ENCODE peak calls at places on chromosomes 6 and 20, in four cellular contexts. L is ovary, W is HFF-Myc, H is breast epithelium. M is an unnamed sample.

GRCh38 chr6:163707385-163708355 is 293.2 kb downstream of the QKI start:
- DNase-seq in L (no peak), H (no peak), W (no peak), M (no peak)

GRCh38 chr6:14912226-14912625 is 333.6 kb upstream of the JARID2 start:
- DNase-seq in H (no peak), L (no peak), W (no peak), M (no peak)

GRCh38 chr6:112233864-112234263 is 20.5 kb downstream of the LAMA4 start:
- DNase-seq in W (peak), L (no peak), H (no peak), M (peak)

GRCh38 chr6:138647006-138647405 is 126.6 kb upstream of the CCDC28A start:
- DNase-seq in W (no peak), H (no peak), L (no peak), M (peak)

GRCh38 chr20:2421247-2421646 is 40.5 kb downstream of the TGM6 start:
- DNase-seq in H (no peak), L (no peak), W (no peak), M (peak)

GRCh38 chr6:158850807-158851115 is 31.6 kb upstream of the EZR start:
- DNase-seq in L (no peak), W (no peak), H (no peak), M (no peak)

GRCh38 chr6:119620846-119621570 is 271.4 kb upstream of the MAN1A1 start:
- DNase-seq in L (no peak), H (no peak), W (peak), M (peak)

GRCh38 chr6:124937645-124938044 is 24.6 kb upstream of the RNF217 start:
- DNase-seq in H (no peak), L (no peak), W (no peak), M (no peak)

GRCh38 chr20:34743039-34743438 is 38.9 kb downstream of the TP53INP2 start:
- DNase-seq in W (no peak), H (no peak), L (no peak), M (no peak)

GRCh38 chr20:3813758-3814581 is 6.4 kb upstream of the AP5S1 start:
- DNase-seq in L (no peak), W (no peak), H (no peak), M (no peak)

GRCh38 chr6:153129873-153130514 is 1.1 kb downstream of the RGS17 start:
- DNase-seq in H (no peak), W (no peak), L (no peak), M (peak)

GRCh38 chr6:88561034-88561973 is 395.2 kb upstream of the CNR1 start:
- DNase-seq in H (no peak), W (peak), L (no peak), M (no peak)

GRCh38 chr6:139894271-139894670 is 519.8 kb upstream of the CITED2 start:
- DNase-seq in W (no peak), H (no peak), L (no peak), M (no peak)

GRCh38 chr6:6588064-6588923 is at the start of gene LY86:
- DNase-seq in H (no peak), L (no peak), W (no peak), M (no peak)

GRCh38 chr20:40769677-40770285 is 80.7 kb upstream of the MAFB start:
- DNase-seq in L (no peak), W (no peak), H (no peak), M (no peak)

GRCh38 chr6:32819729-32820128 is 2.9 kb upstream of the HLA-DOB start:
- DNase-seq in H (no peak), L (no peak), W (peak), M (peak)

GRCh38 chr20:31484001-31484400 is 8.9 kb downstream of the REM1 start:
- DNase-seq in W (no peak), L (peak), H (no peak), M (peak)

GRCh38 chr6:41602864-41603608 is 35.2 kb upstream of the MDFI start:
- DNase-seq in H (peak), L (peak), W (no peak), M (peak)

GRCh38 chr6:21997414-21998037 is 299.3 kb downstream of the PRL start:
- DNase-seq in L (no peak), H (no peak), W (no peak), M (no peak)

GRCh38 chr20:58753267-58753928 is 60.8 kb downstream of the NPEPL1 start:
- DNase-seq in L (no peak), H (no peak), W (no peak), M (no peak)

GRCh38 chr6:109008951-109009760 is 85.5 kb downstream of the SESN1 start:
- DNase-seq in H (peak), L (peak), W (peak), M (peak)
- TF ChIP-seq CTCF in H (peak), L (no peak), W (no peak), M (peak)

GRCh38 chr6:168577496-168577895 is 136.5 kb downstream of the SMOC2 start:
- DNase-seq in W (no peak), H (no peak), L (no peak), M (no peak)

GRCh38 chr6:168575346-168576098 is 134.5 kb downstream of the SMOC2 start:
- DNase-seq in H (no peak), L (no peak), W (no peak), M (no peak)

GRCh38 chr6:168574699-168575195 is 133.8 kb downstream of the SMOC2 start:
- DNase-seq in L (peak), H (no peak), W (no peak), M (no peak)

GRCh38 chr6:168578036-168578435 is 137.1 kb downstream of the SMOC2 start:
- DNase-seq in L (no peak), H (no peak), W (no peak), M (no peak)

GRCh38 chr6:168576388-168576787 is 135.4 kb downstream of the SMOC2 start:
- DNase-seq in L (no peak), W (no peak), H (no peak), M (no peak)
- TF ChIP-seq CTCF in L (no peak), W (no peak), H (no peak), M (no peak)

DNA sequence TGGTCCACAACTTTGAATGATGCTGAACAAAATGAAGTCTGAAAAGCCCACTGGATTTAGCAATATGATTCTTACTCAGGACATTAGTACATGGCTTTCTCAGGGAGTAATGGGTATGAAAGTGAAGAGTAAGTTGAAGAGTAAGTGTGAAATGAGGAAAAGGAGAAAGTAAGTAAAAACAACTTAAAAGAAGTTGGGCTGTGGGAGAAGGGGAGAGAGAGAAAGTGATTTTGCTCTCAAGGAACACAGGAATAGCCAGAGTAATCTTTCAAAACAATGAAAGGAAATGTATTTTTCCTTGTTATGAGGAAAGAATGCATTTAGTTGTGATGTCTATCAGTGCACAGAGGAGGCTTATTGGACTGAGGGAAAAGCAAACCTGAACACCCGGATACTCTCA is 39.8 kb upstream of the NKAIN2 start:
- DNase-seq in H (no peak), L (no peak), W (no peak), M (no peak)
- TF ChIP-seq CTCF in H (no peak), L (no peak), W (no peak), M (no peak)

GRCh38 chr6:13765570-13765969 is 48.8 kb downstream of the MCUR1 start:
- DNase-seq in W (no peak), H (no peak), L (no peak), M (peak)

GRCh38 chr6:13764996-13765395 is 49.4 kb downstream of the MCUR1 start:
- DNase-seq in H (no peak), L (no peak), W (no peak), M (no peak)

GRCh38 chr6:13769034-13769654 is 45.2 kb downstream of the MCUR1 start:
- DNase-seq in H (no peak), L (no peak), W (no peak), M (no peak)

GRCh38 chr6:13766201-13766634 is 48.1 kb downstream of the MCUR1 start:
- DNase-seq in L (no peak), H (no peak), W (no peak), M (peak)

DNA sequence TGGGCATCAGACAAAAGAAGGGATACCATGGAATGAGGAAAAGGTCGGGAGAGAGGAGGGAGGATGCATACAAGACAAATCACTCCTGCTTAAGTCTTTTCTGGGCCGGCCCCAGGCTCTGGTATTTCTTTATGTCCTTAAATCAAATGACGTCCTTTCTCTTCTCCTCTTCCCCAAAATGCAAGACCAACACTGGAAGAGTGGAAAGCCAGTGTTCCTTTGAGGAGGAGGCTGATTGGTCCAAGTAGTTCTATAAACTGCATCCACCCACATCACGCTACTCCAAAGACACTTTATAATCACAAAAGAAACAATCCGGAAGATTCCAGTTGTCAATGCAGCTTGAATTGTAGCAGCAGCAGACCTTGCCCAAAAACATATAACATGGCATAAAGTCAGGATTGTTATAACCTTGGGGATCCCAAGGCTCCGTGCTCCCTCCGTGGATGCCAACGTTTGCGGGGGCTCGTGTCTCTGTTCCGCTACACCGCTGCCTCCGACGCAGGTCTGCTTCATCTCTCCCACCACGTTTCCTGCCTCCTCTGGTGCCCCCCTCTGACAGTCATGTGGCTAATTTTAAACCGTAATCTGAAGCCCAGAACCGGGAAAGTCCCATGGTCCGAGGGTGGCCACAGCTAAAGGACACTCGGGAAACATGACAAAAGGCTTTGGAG is 47.1 kb downstream of the MCUR1 start:
- DNase-seq in H (no peak), W (no peak), L (peak), M (no peak)
- TF ChIP-seq CTCF in H (no peak), W (no peak), L (no peak), M (no peak)

GRCh38 chr6:60679175-60679574 is 1606.8 kb downstream of the KHDRBS2 start:
- DNase-seq in H (no peak), W (no peak), L (no peak), M (no peak)
- TF ChIP-seq CTCF in H (no peak), W (no peak), L (no peak), M (no peak)